ENCODE peak calls at places on chromosomes 1 and 21, in nine cellular contexts. Q is GM23338; E is fibroblast of lung; C is effector memory CD4-positive, alpha-beta T cell; F is ovary; H is heart left ventricle; U is cardiac muscle cell; G is pancreas; V is right cardiac atrium. I is an unnamed sample.

GRCh38 chr1:30525980-30526651 is 197.3 kb downstream of the MATN1 start:
- DNase-seq in Q (no peak), E (peak), C (no peak), F (no peak), H (peak), U (peak), G (no peak), V (no peak), I (no peak)

GRCh38 chr1:226644541-226645176 is 94.4 kb downstream of the ITPKB start:
- DNase-seq in Q (no peak), E (peak), C (no peak), F (no peak), H (no peak), U (no peak), G (no peak), V (peak), I (no peak)

GRCh38 chr1:27832762-27833161 is 2.2 kb downstream of the PPP1R8 start:
- DNase-seq in Q (no peak), E (peak), C (no peak), F (no peak), H (no peak), U (no peak), G (no peak), V (no peak), I (no peak)

GRCh38 chr1:230592848-230593247 is 49.4 kb upstream of the COG2 start:
- DNase-seq in Q (no peak), E (no peak), C (no peak), F (no peak), H (no peak), U (no peak), G (no peak), V (no peak), I (no peak)

GRCh38 chr1:41572224-41572623 is 87.7 kb upstream of the EDN2 start:
- DNase-seq in Q (no peak), E (no peak), C (no peak), F (no peak), H (no peak), U (no peak), G (no peak), V (no peak), I (no peak)

GRCh38 chr1:64163972-64164371 is 39.5 kb upstream of the UBE2U start:
- DNase-seq in Q (peak), E (peak), C (no peak), F (no peak), H (no peak), U (no peak), G (no peak), V (no peak), I (no peak)

GRCh38 chr1:167409183-167409582 is 109.1 kb downstream of the CD247 start:
- DNase-seq in Q (peak), E (no peak), C (no peak), F (no peak), H (no peak), U (no peak), G (no peak), V (no peak), I (peak)

GRCh38 chr1:59244891-59245290 is 52.0 kb upstream of the FGGY start:
- DNase-seq in Q (no peak), E (no peak), C (no peak), F (no peak), H (no peak), U (no peak), G (no peak), V (no peak), I (no peak)

GRCh38 chr1:59915516-59915915 is 11.1 kb downstream of the CYP2J2 start:
- DNase-seq in Q (no peak), E (no peak), C (no peak), F (no peak), H (no peak), U (no peak), G (no peak), V (no peak), I (no peak)

GRCh38 chr1:207825719-207826556 is 74.1 kb downstream of the CD46 start:
- DNase-seq in Q (no peak), E (peak), C (peak), F (peak), H (peak), U (no peak), G (peak), V (peak), I (peak)

GRCh38 chr1:12636098-12636950 is 7.6 kb upstream of the AADACL4 start:
- DNase-seq in Q (peak), E (peak), C (no peak), F (no peak), H (peak), U (no peak), G (no peak), V (peak), I (no peak)

GRCh38 chr1:10990828-10991227 is 21.6 kb upstream of the TARDBP start:
- DNase-seq in Q (no peak), E (no peak), C (no peak), F (no peak), H (no peak), U (no peak), G (no peak), V (no peak), I (no peak)

GRCh38 chr1:209190591-209191241 is 392.8 kb upstream of the CAMK1G start:
- DNase-seq in Q (peak), E (peak), C (no peak), F (no peak), H (peak), U (peak), G (peak), V (peak), I (no peak)

GRCh38 chr1:229253170-229253974 is 17.5 kb upstream of the RAB4A start:
- DNase-seq in Q (peak), E (peak), C (no peak), F (no peak), H (no peak), U (no peak), G (no peak), V (no peak), I (no peak)

GRCh38 chr1:6912507-6912906 is 127.3 kb downstream of the CAMTA1 start:
- DNase-seq in Q (no peak), E (no peak), C (no peak), F (no peak), H (no peak), U (no peak), G (no peak), V (peak), I (no peak)

GRCh38 chr1:1826356-1827088 is 48.3 kb upstream of the NADK start:
- DNase-seq in Q (no peak), E (peak), C (no peak), F (no peak), H (no peak), U (no peak), G (no peak), V (no peak), I (no peak)

GRCh38 chr1:226990133-226990716 is 50.1 kb downstream of the COQ8A start:
- DNase-seq in Q (no peak), E (no peak), C (no peak), F (peak), H (peak), U (no peak), G (peak), V (peak), I (no peak)

GRCh38 chr1:183096889-183097288 is 73.7 kb downstream of the LAMC1 start:
- DNase-seq in Q (no peak), E (peak), C (no peak), F (peak), H (peak), U (no peak), G (no peak), V (no peak), I (no peak)

GRCh38 chr1:41322835-41323234 is 38.4 kb upstream of the FOXO6 start:
- DNase-seq in Q (peak), E (peak), C (no peak), F (no peak), H (peak), U (peak), G (no peak), V (peak), I (peak)

GRCh38 chr1:15320267-15320666 is 73.2 kb downstream of the FHAD1 start:
- DNase-seq in Q (no peak), E (no peak), C (no peak), F (no peak), H (no peak), U (no peak), G (no peak), V (no peak), I (no peak)

GRCh38 chr1:170634293-170634692 is 29.6 kb upstream of the PRRX1 start:
- DNase-seq in Q (no peak), E (peak), C (no peak), F (no peak), H (no peak), U (no peak), G (no peak), V (no peak), I (no peak)

GRCh38 chr1:87592156-87592555 is 263.5 kb downstream of the LMO4 start:
- DNase-seq in Q (no peak), E (no peak), C (no peak), F (no peak), H (no peak), U (no peak), G (no peak), V (no peak), I (no peak)

GRCh38 chr1:87591492-87591891 is 262.8 kb downstream of the LMO4 start:
- DNase-seq in Q (no peak), E (no peak), C (no peak), F (no peak), H (no peak), U (no peak), G (no peak), V (no peak), I (no peak)

GRCh38 chr1:87584603-87585002 is 255.9 kb downstream of the LMO4 start:
- DNase-seq in Q (no peak), E (no peak), C (no peak), F (no peak), H (no peak), U (no peak), G (no peak), V (no peak), I (no peak)

GRCh38 chr1:87586501-87586900 is 257.8 kb downstream of the LMO4 start:
- DNase-seq in Q (no peak), E (no peak), C (no peak), F (no peak), H (no peak), U (no peak), G (no peak), V (no peak), I (no peak)

GRCh38 chr1:87588445-87588844 is 259.8 kb downstream of the LMO4 start:
- DNase-seq in Q (no peak), E (no peak), C (no peak), F (no peak), H (no peak), U (no peak), G (no peak), V (no peak), I (no peak)
- H3K4me3 ChIP-seq in Q (no peak), E (no peak), C (no peak), F (no peak), H (no peak), U (no peak), G (no peak), V (no peak), I (no peak)

GRCh38 chr21:32423846-32424535 is 11.5 kb downstream of the EVA1C start:
- DNase-seq in Q (no peak), E (peak), C (no peak), F (no peak), H (no peak), U (no peak), G (no peak), V (no peak), I (no peak)
- H3K4me3 ChIP-seq in Q (no peak), E (no peak), C (no peak), F (no peak), H (no peak), U (no peak), G (no peak), V (no peak), I (no peak)

DNA sequence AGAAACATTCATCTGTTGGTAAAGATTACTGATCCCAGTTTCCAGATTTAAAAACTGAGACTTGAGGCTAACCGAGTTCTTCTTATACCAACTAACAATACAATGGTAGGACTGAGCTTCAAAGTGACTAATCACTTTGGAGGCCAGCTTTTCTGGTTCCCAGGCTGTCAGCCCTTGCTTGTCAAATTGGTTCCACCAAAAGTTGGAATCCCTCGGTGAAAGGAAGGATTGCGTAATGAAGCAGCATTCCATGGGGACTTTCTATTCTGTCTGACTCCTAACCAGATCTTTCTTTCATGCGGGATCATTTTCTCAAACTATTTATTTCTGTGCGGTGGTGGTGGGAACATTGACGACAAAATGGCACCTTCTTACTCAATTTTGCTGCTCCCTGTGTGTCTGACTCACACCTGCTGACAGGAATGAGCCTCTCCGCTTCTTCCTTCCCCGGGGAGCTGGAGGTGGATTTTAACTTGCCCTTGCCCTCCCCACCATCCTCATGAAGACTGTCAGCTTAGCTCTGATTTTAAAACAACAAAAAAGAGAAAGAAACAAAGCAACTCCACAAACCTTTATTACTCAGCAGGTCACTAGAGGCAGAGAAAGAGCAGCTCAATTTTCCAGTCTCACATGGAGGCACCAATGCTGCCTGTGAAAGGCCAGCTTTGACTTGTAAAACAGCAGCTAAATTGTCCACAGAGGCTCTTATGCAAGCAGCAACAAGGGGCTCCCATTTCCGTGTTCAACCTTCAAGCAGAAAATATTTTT is 32.9 kb upstream of the RASAL2 start:
- DNase-seq in Q (peak), E (peak), C (no peak), F (no peak), H (no peak), U (peak), G (peak), V (no peak), I (no peak)
- H3K4me3 ChIP-seq in Q (peak), E (no peak), C (no peak), F (no peak), H (no peak), U (no peak), G (no peak), V (no peak), I (no peak)

GRCh38 chr1:231613419-231614349 is 12.9 kb upstream of the DISC1 start:
- DNase-seq in Q (no peak), E (no peak), C (no peak), F (no peak), H (no peak), U (no peak), G (no peak), V (no peak), I (no peak)

GRCh38 chr1:231611111-231611510 is 15.5 kb upstream of the DISC1 start:
- DNase-seq in Q (no peak), E (no peak), C (no peak), F (no peak), H (no peak), U (no peak), G (no peak), V (no peak), I (no peak)

GRCh38 chr1:231610392-231610791 is 16.2 kb upstream of the DISC1 start:
- DNase-seq in Q (no peak), E (no peak), C (no peak), F (no peak), H (no peak), U (no peak), G (no peak), V (no peak), I (no peak)

GRCh38 chr1:231611851-231612250 is 14.7 kb upstream of the DISC1 start:
- DNase-seq in Q (no peak), E (no peak), C (no peak), F (no peak), H (no peak), U (no peak), G (no peak), V (no peak), I (no peak)

DNA sequence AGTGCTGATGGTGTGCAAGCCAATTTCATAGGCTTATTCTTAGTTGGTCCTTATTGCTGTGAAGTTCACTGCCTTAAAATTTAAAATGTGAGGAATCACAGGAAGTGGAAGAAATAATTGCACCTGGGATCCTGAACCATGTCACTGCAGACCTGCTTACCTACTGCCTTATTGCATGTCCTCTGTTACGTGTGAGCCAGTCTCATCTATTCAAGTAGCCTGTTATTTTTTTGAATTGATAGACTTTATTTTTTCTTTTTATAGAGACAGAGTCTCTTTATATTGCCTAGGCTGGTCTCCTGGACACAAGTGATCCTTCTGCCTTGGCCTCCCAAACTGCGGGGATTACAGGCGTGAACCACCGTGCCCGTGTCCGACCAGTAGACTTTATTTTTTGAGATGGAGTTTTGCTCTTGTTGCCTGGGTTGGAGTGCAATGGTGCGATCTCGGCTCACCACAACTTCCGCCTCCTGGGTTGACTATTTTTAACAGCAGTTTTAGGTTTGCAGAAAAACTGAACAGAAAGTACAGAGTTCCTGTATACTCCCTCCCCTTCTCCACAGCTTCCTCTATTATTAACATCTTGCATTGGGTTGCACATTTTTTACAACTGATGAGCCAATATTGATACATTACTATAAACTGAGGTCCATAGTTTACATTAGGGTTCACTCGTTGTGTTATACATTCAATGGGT is 14.0 kb upstream of the DISC1 start:
- DNase-seq in Q (no peak), E (no peak), C (peak), F (no peak), H (peak), U (no peak), G (no peak), V (no peak), I (peak)
- H3K4me3 ChIP-seq in Q (no peak), E (no peak), C (peak), F (no peak), H (no peak), U (no peak), G (no peak), V (no peak), I (peak)

GRCh38 chr1:153659656-153660055 is 1.2 kb downstream of the SNAPIN start:
- DNase-seq in Q (no peak), E (no peak), C (no peak), F (no peak), H (no peak), U (no peak), G (no peak), V (no peak), I (no peak)
- H3K4me3 ChIP-seq in Q (peak), E (peak), C (peak), F (peak), H (peak), U (peak), G (peak), V (peak), I (peak)

GRCh38 chr1:107244734-107245495 is 104.1 kb downstream of the NTNG1 start:
- DNase-seq in Q (no peak), E (peak), C (no peak), F (no peak), H (no peak), U (peak), G (no peak), V (no peak), I (no peak)

GRCh38 chr1:107247679-107248078 is 106.8 kb downstream of the NTNG1 start:
- DNase-seq in Q (no peak), E (no peak), C (no peak), F (no peak), H (no peak), U (no peak), G (no peak), V (no peak), I (no peak)

GRCh38 chr1:107246775-107247345 is 106.0 kb downstream of the NTNG1 start:
- DNase-seq in Q (no peak), E (peak), C (no peak), F (no peak), H (no peak), U (no peak), G (no peak), V (no peak), I (no peak)

DNA sequence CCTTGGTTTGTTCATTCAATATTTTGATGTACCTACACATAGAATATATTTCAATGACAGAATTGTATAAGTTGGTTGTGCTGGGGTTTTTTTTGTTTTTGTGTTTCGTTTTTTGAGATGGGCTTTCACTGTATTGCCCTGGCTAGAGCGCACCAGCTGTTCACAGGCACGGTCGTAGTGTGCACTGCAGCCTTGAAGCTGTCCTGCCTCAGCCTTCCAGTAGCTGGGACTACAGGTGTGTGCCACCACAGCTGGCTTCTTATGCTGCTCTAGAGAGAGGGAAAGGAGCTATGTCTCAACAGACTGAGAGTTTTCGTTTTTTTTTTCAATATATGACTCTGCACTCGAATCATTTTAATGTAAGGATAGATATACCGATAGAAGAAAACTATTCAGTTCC is 102.6 kb downstream of the NTNG1 start:
- DNase-seq in Q (no peak), E (no peak), C (no peak), F (no peak), H (no peak), U (no peak), G (no peak), V (no peak), I (no peak)
- H3K4me3 ChIP-seq in Q (no peak), E (no peak), C (no peak), F (no peak), H (no peak), U (no peak), G (no peak), V (no peak), I (no peak)

DNA sequence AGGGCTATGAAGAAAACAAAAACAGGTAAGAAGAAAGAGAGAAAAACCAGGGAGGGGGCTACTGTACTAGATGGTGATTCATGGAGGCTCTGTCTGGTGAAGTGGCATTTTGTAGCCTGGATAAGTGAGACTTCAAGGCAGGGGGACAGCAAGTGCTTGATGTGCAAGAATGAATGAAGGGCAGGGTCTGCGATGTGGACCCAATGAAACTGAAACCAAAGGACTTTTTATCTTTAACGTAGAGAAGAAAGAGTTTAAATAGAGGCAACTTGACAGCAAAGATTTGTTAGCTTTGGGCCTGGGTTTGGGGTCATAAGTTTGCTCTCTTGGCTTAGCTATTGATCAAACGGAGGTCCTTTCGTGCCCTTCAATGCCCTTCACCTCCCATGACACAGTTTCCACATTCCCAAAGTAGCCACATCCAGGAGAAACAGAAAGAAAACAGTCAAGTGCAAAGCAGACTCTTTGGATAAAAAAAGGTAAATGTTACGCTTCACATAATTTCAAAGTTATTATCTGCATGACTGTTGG is 291.0 kb downstream of the GRIK1 start:
- DNase-seq in Q (no peak), E (no peak), C (no peak), F (no peak), H (no peak), U (no peak), G (no peak), V (no peak), I (no peak)
- H3K4me3 ChIP-seq in Q (no peak), E (no peak), C (no peak), F (no peak), H (no peak), U (no peak), G (no peak), V (no peak), I (no peak)

DNA sequence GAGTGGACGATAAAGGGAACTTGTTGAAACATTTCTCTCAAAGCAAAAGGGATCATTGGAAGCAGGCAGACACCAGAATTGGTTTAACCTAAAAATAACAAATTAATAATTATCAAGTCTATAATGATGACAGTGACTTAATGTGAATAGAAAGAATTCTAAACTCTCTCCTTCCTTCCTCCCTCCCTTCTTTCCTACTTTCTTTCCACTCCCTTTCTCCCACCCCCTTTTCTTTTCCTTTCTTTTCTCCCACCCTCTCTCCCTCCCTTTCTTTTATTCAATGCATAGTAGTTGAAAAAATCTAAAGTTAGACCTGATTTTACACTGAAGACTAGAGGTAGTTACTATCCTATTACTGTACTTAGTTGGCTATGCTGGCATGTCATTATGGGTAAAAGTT is 55.7 kb downstream of the PTPRC start:
- DNase-seq in Q (no peak), E (no peak), C (no peak), F (no peak), H (no peak), U (no peak), G (no peak), V (no peak), I (no peak)
- H3K4me3 ChIP-seq in Q (no peak), E (no peak), C (no peak), F (no peak), H (no peak), U (no peak), G (no peak), V (no peak), I (no peak)

I was measured in naive thymus-derived CD4-positive, alpha-beta T cell.